ENCODE peak calls at places on chromosome 2, in seven cellular contexts. G is foreskin keratinocyte; Z is cardiac muscle cell; F is mucosa of gallbladder; I is stimulated activated CD4-positive, alpha-beta T cell treated with anti-CD3 and anti-CD28 coated beads, Interleukin-4, amount 100 ng/mL, for 48 hours; X is ELR; O is putamen. W is an unnamed sample.

GRCh38 chr2:133431289-133431688 is 137.0 kb downstream of the NCKAP5 start:
- DNase-seq in G (peak), Z (no peak), F (no peak), I (no peak), X (peak), O (no peak), W (no peak)

GRCh38 chr2:203786912-203787311 is 80.5 kb downstream of the CD28 start:
- DNase-seq in G (no peak), Z (no peak), F (no peak), I (no peak), X (no peak), O (peak), W (no peak)

GRCh38 chr2:16036951-16037350 is 96.6 kb downstream of the MYCN start:
- DNase-seq in G (no peak), Z (no peak), F (no peak), I (no peak), X (no peak), O (no peak), W (no peak)

GRCh38 chr2:80256396-80257167 is 48.0 kb downstream of the LRRTM1 start:
- DNase-seq in G (no peak), Z (peak), F (no peak), I (no peak), X (peak), O (no peak), W (no peak)

GRCh38 chr2:161427413-161428239 is 11.5 kb downstream of the TBR1 start:
- DNase-seq in G (no peak), Z (no peak), F (no peak), I (no peak), X (no peak), O (no peak), W (no peak)

GRCh38 chr2:235162544-235163197 is 210.9 kb downstream of the SH3BP4 start:
- DNase-seq in G (no peak), Z (no peak), F (no peak), I (no peak), X (peak), O (no peak), W (no peak)

GRCh38 chr2:70735065-70735464 is 32.9 kb downstream of the ADD2 start:
- DNase-seq in G (no peak), Z (no peak), F (no peak), I (no peak), X (peak), O (peak), W (no peak)

GRCh38 chr2:11500702-11501303 is 33.0 kb upstream of the GREB1 start:
- DNase-seq in G (no peak), Z (no peak), F (no peak), I (no peak), X (no peak), O (no peak), W (no peak)

GRCh38 chr2:128641421-128642095 is 322.9 kb upstream of the HS6ST1 start:
- DNase-seq in G (no peak), Z (no peak), F (no peak), I (no peak), X (no peak), O (no peak), W (no peak)

GRCh38 chr2:37230581-37230980 is 815 bp downstream of the CEBPZ start:
- DNase-seq in G (no peak), Z (peak), F (no peak), I (no peak), X (peak), O (no peak), W (no peak)

GRCh38 chr2:152617464-152618187 is 99.6 kb downstream of the PRPF40A start:
- DNase-seq in G (no peak), Z (no peak), F (no peak), I (no peak), X (no peak), O (no peak), W (no peak)

GRCh38 chr2:12714391-12715221 is 2.1 kb upstream of the TRIB2 start:
- DNase-seq in G (peak), Z (no peak), F (no peak), I (no peak), X (peak), O (no peak), W (no peak)

GRCh38 chr2:26574900-26575560 is 66.1 kb downstream of the CIB4 start:
- DNase-seq in G (no peak), Z (no peak), F (no peak), I (no peak), X (no peak), O (no peak), W (no peak)

GRCh38 chr2:182088681-182089333 is 103.2 kb downstream of the PPP1R1C start:
- DNase-seq in G (no peak), Z (no peak), F (no peak), I (no peak), X (no peak), O (no peak), W (no peak)

GRCh38 chr2:579351-579886 is 97.8 kb downstream of the TMEM18 start:
- DNase-seq in G (no peak), Z (no peak), F (no peak), I (no peak), X (no peak), O (no peak), W (no peak)

GRCh38 chr2:207012461-207012860 is 73.1 kb downstream of the CPO start:
- DNase-seq in G (peak), Z (no peak), F (no peak), I (no peak), X (peak), O (no peak), W (no peak)

GRCh38 chr2:120712180-120712678 is 23.4 kb upstream of the GLI2 start:
- DNase-seq in G (no peak), Z (no peak), F (no peak), I (no peak), X (peak), O (no peak), W (no peak)

GRCh38 chr2:233368756-233369155 is 14.5 kb downstream of the DGKD start:
- DNase-seq in G (no peak), Z (no peak), F (no peak), I (no peak), X (no peak), O (no peak), W (no peak)

GRCh38 chr2:100281521-100282438 is 40.5 kb downstream of the LONRF2 start:
- DNase-seq in G (no peak), Z (no peak), F (no peak), I (no peak), X (peak), O (peak), W (no peak)

GRCh38 chr2:191222507-191222906 is 22.7 kb upstream of the MYO1B start:
- DNase-seq in G (no peak), Z (no peak), F (no peak), I (no peak), X (no peak), O (no peak), W (no peak)

GRCh38 chr2:192049362-192049761 is 145.4 kb downstream of the TMEFF2 start:
- DNase-seq in G (no peak), Z (no peak), F (no peak), I (no peak), X (no peak), O (no peak), W (no peak)

GRCh38 chr2:217340899-217341298 is 481.0 kb upstream of the TNP1 start:
- DNase-seq in G (no peak), Z (no peak), F (no peak), I (no peak), X (no peak), O (no peak), W (no peak)

GRCh38 chr2:58180635-58181034 is 60.5 kb downstream of the FANCL start:
- DNase-seq in G (no peak), Z (no peak), F (no peak), I (no peak), X (no peak), O (no peak), W (no peak)

GRCh38 chr2:225100856-225101294 is 58.6 kb upstream of the DOCK10 start:
- DNase-seq in G (peak), Z (no peak), F (no peak), I (no peak), X (peak), O (no peak), W (no peak)

GRCh38 chr2:170813611-170814550 is 2.8 kb upstream of the GAD1 start:
- DNase-seq in G (no peak), Z (peak), F (peak), I (no peak), X (peak), O (no peak), W (no peak)

GRCh38 chr2:71530246-71530986 is 77.1 kb downstream of the DYSF start:
- DNase-seq in G (no peak), Z (peak), F (no peak), I (no peak), X (peak), O (no peak), W (peak)

GRCh38 chr2:132741754-132742153 is 71.7 kb upstream of the LYPD1 start:
- DNase-seq in G (no peak), Z (no peak), F (no peak), I (no peak), X (peak), O (no peak), W (no peak)

GRCh38 chr2:224523626-224524577 is 61.3 kb downstream of the CUL3 start:
- DNase-seq in G (no peak), Z (no peak), F (no peak), I (no peak), X (no peak), O (no peak), W (no peak)

GRCh38 chr2:108605947-108606346 is 71.7 kb downstream of the LIMS1 start:
- DNase-seq in G (no peak), Z (no peak), F (no peak), I (no peak), X (no peak), O (no peak), W (peak)

GRCh38 chr2:117938611-117939010 is 75.3 kb downstream of the CCDC93 start:
- DNase-seq in G (no peak), Z (no peak), F (no peak), I (no peak), X (no peak), O (no peak), W (no peak)

GRCh38 chr2:147989809-147990403 is 30.6 kb downstream of the ORC4 start:
- DNase-seq in G (no peak), Z (peak), F (no peak), I (no peak), X (peak), O (peak), W (no peak)

GRCh38 chr2:221215487-221215886 is 356.6 kb downstream of the EPHA4 start:
- DNase-seq in G (no peak), Z (no peak), F (no peak), I (no peak), X (no peak), O (no peak), W (no peak)

GRCh38 chr2:145253492-145253891 is 733.6 kb upstream of the ZEB2 start:
- DNase-seq in G (no peak), Z (no peak), F (no peak), I (no peak), X (no peak), O (no peak), W (no peak)